ENCODE peak calls at places on chromosomes 4 and X, in eight cellular contexts. E is Peyer's patch, C is sigmoid colon, Q is tibial artery, J is mesendoderm, T is lung, G is heart left ventricle, B is H9. R is an unnamed sample.

GRCh38 chrX:112941209-112941788 is 100.7 kb upstream of the AMOT start:
- DNase-seq in J (no peak), G (no peak), Q (no peak), T (no peak), B (no peak), C (no peak), E (no peak), R (no peak)

GRCh38 chrX:153492153-153492454 is 2.7 kb upstream of the BGN start:
- DNase-seq in C (no peak), J (no peak), E (no peak), G (no peak), B (no peak), Q (no peak), T (no peak), R (no peak)

GRCh38 chrX:141897690-141898089 is 6.0 kb upstream of the MAGEC1 start:
- DNase-seq in J (no peak), T (no peak), Q (no peak), B (no peak), C (no peak), E (no peak), G (no peak), R (no peak)

GRCh38 chr4:151195801-151196200 is 81.2 kb upstream of the PRSS48 start:
- DNase-seq in B (no peak), J (no peak), T (no peak), Q (no peak), E (no peak), G (no peak), C (no peak), R (no peak)

GRCh38 chr4:126647320-126647719 is 985.4 kb upstream of the INTU start:
- DNase-seq in T (no peak), B (no peak), G (no peak), Q (no peak), E (no peak), C (no peak), J (no peak), R (no peak)

GRCh38 chrX:37609727-37610126 is 38.3 kb downstream of the LANCL3 start:
- DNase-seq in B (no peak), G (no peak), E (no peak), Q (no peak), C (no peak), J (no peak), T (no peak), R (no peak)

GRCh38 chr4:187550256-187550950 is 445.2 kb upstream of the ZFP42 start:
- DNase-seq in Q (no peak), B (no peak), C (no peak), E (no peak), G (no peak), T (no peak), J (peak; percentile 30), R (no peak)

GRCh38 chr4:71026086-71026485 is 32.6 kb downstream of the DCK start:
- DNase-seq in J (no peak), E (no peak), C (no peak), G (no peak), Q (no peak), B (no peak), T (no peak), R (no peak)

GRCh38 chr4:95363966-95364365 is 184.8 kb downstream of the UNC5C start:
- DNase-seq in Q (no peak), T (no peak), J (no peak), E (no peak), B (no peak), G (no peak), C (no peak), R (no peak)

GRCh38 chr4:46386570-46386969 is 3.4 kb downstream of the GABRA2 start:
- DNase-seq in C (no peak), Q (no peak), J (peak; percentile 76), E (no peak), T (no peak), G (no peak), B (peak; percentile 52), R (peak; percentile 6)

GRCh38 chr4:161320377-161320776 is 843.4 kb downstream of the FSTL5 start:
- DNase-seq in Q (no peak), G (no peak), E (no peak), J (peak; percentile 84), T (no peak), B (peak; percentile 55), C (no peak), R (no peak)

GRCh38 chr4:36235306-36235705 is 9.0 kb downstream of the ARAP2 start:
- DNase-seq in T (no peak), E (no peak), B (peak; percentile 53), J (peak; percentile 88), G (no peak), C (no peak), Q (no peak), R (no peak)

GRCh38 chr4:189834586-189834985 is 106.1 kb upstream of the FRG1 start:
- DNase-seq in G (no peak), Q (no peak), C (no peak), J (no peak), T (no peak), E (no peak), B (no peak), R (no peak)

GRCh38 chr4:79253168-79253567 is 72.7 kb downstream of the NAA11 start:
- DNase-seq in G (no peak), J (no peak), Q (no peak), B (no peak), T (no peak), C (no peak), E (no peak), R (no peak)

GRCh38 chr4:41887821-41888699 is 47.2 kb upstream of the TMEM33 start:
- DNase-seq in C (no peak), E (peak; percentile 33), G (no peak), Q (no peak), T (no peak), J (peak; percentile 37), B (no peak), R (peak; percentile 19)

GRCh38 chr4:164926301-164926700 is 49.3 kb downstream of the APELA start:
- DNase-seq in E (no peak), G (no peak), J (no peak), C (no peak), Q (no peak), B (no peak), T (no peak), R (no peak)

GRCh38 chrX:86141786-86142185 is 6.5 kb upstream of the DACH2 start:
- DNase-seq in J (no peak), G (no peak), C (no peak), T (no peak), Q (no peak), E (no peak), B (no peak), R (no peak)

GRCh38 chr4:8537041-8537461 is 43.1 kb upstream of the GPR78 start:
- DNase-seq in E (peak; percentile 22), J (no peak), T (peak; percentile 81), Q (no peak), C (peak; percentile 85), B (no peak), G (no peak), R (no peak)

GRCh38 chr4:41132055-41132683 is 82.2 kb downstream of the APBB2 start:
- DNase-seq in E (no peak), G (no peak), Q (no peak), J (no peak), T (no peak), C (no peak), B (no peak), R (no peak)

GRCh38 chr4:101229116-101229515 is 118.2 kb downstream of the PPP3CA start:
- DNase-seq in E (no peak), G (no peak), C (no peak), Q (no peak), T (no peak), B (no peak), J (no peak), R (no peak)

GRCh38 chrX:136271300-136271699 is 20.1 kb upstream of the MAP7D3 start:
- DNase-seq in G (no peak), E (no peak), T (no peak), Q (no peak), C (no peak), B (no peak), J (no peak), R (no peak)

GRCh38 chr4:150004481-150004880 is 73.8 kb upstream of the DCLK2 start:
- DNase-seq in Q (no peak), B (no peak), J (no peak), C (no peak), T (no peak), E (no peak), G (no peak), R (no peak)

GRCh38 chrX:110317079-110317819 is 636 bp downstream of the AMMECR1 start:
- DNase-seq in J (peak; percentile 16), C (peak; percentile 63), T (peak; percentile 31), G (peak; percentile 18), B (no peak), Q (peak; percentile 51), E (peak; percentile 26), R (peak; percentile 32)

DNA sequence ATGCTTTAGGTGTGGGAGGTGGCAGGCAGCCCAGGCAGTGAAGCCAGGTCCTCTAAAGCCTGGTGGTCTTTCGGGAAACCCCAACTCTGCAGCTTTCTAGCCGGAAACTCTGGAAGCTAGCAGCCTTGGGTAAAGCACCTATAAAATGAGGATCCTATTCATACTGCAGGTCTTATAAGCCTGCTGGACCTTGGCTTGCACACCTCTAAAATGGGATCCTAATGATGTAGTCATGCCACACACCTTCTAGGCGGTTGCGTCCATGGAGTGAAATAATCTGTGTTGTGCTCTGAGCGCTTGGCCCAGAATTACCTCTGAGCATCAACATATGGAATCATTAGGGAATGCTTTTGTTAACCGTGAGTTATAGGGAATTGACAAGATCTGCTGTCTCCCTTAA is 36.0 kb upstream of the STS start:
- DNase-seq in Q (no peak), T (no peak), J (no peak), C (no peak), G (no peak), E (no peak), B (no peak), R (no peak)
- H3K27ac ChIP-seq in Q (no peak overlapping the region), T (no peak overlapping the region), J (no peak overlapping the region), C (no peak overlapping the region), G (no peak overlapping the region), E (no peak overlapping the region), B (no peak overlapping the region), R (no peak overlapping the region)

GRCh38 chr4:73902038-73902637 is 32.9 kb downstream of the CXCL1 start:
- DNase-seq in C (no peak), T (no peak), J (no peak), Q (no peak), E (no peak), B (no peak), G (no peak), R (no peak)
- H3K27ac ChIP-seq in C (no peak overlapping the region), T (no peak overlapping the region), J (no peak overlapping the region), Q (no peak overlapping the region), E (no peak overlapping the region), B (no peak overlapping the region), G (no peak overlapping the region), R (no peak overlapping the region)

GRCh38 chr4:173264960-173265281 is 69.2 kb downstream of the HMGB2 start:
- DNase-seq in Q (no peak), T (no peak), C (no peak), G (no peak), E (no peak), J (no peak), B (no peak), R (no peak)
- H3K27ac ChIP-seq in Q (no peak overlapping the region), T (no peak overlapping the region), C (peak overlapping the region; percentile 18), G (no peak overlapping the region), E (no peak overlapping the region), J (no peak overlapping the region), B (no peak overlapping the region), R (no peak overlapping the region)

DNA sequence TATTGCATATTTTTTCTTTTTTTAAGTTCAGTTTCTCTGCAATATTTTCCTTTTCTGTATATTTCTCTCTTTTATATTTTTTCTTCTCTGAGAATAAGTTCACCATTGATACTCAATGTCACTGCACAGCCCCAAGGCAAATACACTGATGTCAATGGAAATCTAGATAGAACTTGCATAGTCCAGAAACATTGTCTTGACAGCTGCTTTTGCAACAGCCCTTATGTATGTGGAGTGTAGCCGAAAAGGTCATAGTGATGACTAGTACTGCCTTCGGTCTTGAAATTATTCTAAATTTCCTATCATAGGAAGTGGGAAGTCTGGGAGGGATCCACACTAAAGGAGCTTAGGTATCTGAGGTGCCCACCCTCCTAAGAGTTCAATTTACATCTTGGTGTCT is 150.0 kb downstream of the SPOCK3 start:
- DNase-seq in E (no peak), J (no peak), Q (no peak), T (no peak), C (no peak), G (no peak), B (no peak), R (no peak)
- H3K27ac ChIP-seq in E (no peak overlapping the region), J (no peak overlapping the region), Q (no peak overlapping the region), T (no peak overlapping the region), C (no peak overlapping the region), G (no peak overlapping the region), B (no peak overlapping the region), R (no peak overlapping the region)